ENCODE peak calls at places on chromosomes 1 and 21, in six cellular contexts. F is SK-N-SH, B is HCT116, C is PC-3, W is GM23248, A is MM.1S. V is an unnamed sample. For H3K9me3, the result is how much of the 10 kb centered on the place peaks cover.

GRCh38 chr1:202807926-202808757 is at the start of gene KDM5B:
- DNase-seq in B (peak), F (peak), C (peak), A (peak), W (peak), V (peak)

GRCh38 chr1:45356186-45356585 is 15.9 kb upstream of the MUTYH start:
- DNase-seq in B (no peak), F (no peak), A (no peak), C (peak), W (no peak), V (no peak)

GRCh38 chr1:169240449-169241242 is 127.0 kb downstream of the NME7 start:
- DNase-seq in F (no peak), A (no peak), W (peak), C (peak), B (no peak), V (no peak)

GRCh38 chr1:224116131-224116530 is 2.2 kb downstream of the FBXO28 start:
- DNase-seq in A (peak), C (peak), F (peak), W (peak), B (peak), V (peak)

GRCh38 chr1:165496493-165496892 is 47.3 kb upstream of the LRRC52 start:
- DNase-seq in B (no peak), F (no peak), W (no peak), C (no peak), A (no peak), V (no peak)

GRCh38 chr1:15218287-15219279 is 28.4 kb upstream of the FHAD1 start:
- DNase-seq in W (no peak), F (peak), C (peak), B (peak), A (no peak), V (no peak)

GRCh38 chr1:218743861-218744505 is 398.8 kb downstream of the TGFB2 start:
- DNase-seq in B (no peak), C (peak), A (peak), W (no peak), F (no peak), V (no peak)

GRCh38 chr1:66684353-66684752 is 67.9 kb upstream of the DYNLT5 start:
- DNase-seq in C (no peak), A (peak), F (no peak), B (no peak), W (no peak), V (no peak)

GRCh38 chr1:8111560-8111959 is 85.5 kb upstream of the ERRFI1 start:
- DNase-seq in C (peak), F (no peak), A (no peak), W (no peak), B (no peak), V (no peak)

GRCh38 chr1:204837440-204838084 is 33.1 kb upstream of the NFASC start:
- DNase-seq in A (peak), F (no peak), W (peak), C (peak), B (no peak), V (peak)

GRCh38 chr1:232767381-232768074 is 37.7 kb upstream of the MAP10 start:
- DNase-seq in A (no peak), B (peak), C (peak), F (no peak), W (peak), V (no peak)

GRCh38 chr1:89598450-89599331 is 34.2 kb upstream of the LRRC8C start:
- DNase-seq in B (peak), F (peak), W (peak), A (peak), C (peak), V (peak)

GRCh38 chr21:42019706-42020105 is 9.5 kb upstream of the ZBTB21 start:
- DNase-seq in A (no peak), C (no peak), F (no peak), B (no peak), W (no peak), V (no peak)

GRCh38 chr1:158932171-158932570 is 819 bp downstream of the PYHIN1 start:
- DNase-seq in W (no peak), C (no peak), F (no peak), A (no peak), B (no peak), V (no peak)

GRCh38 chr1:152525080-152525641 is 10.9 kb downstream of the CRCT1 start:
- DNase-seq in W (no peak), B (no peak), A (no peak), F (no peak), C (no peak), V (no peak)

GRCh38 chr1:27395441-27396195 is 3.2 kb downstream of the GPR3 start:
- DNase-seq in B (peak), C (peak), W (peak), A (peak), F (peak), V (peak)

GRCh38 chr1:102952400-102952799 is 155.9 kb downstream of the COL11A1 start:
- DNase-seq in B (no peak), W (no peak), A (no peak), F (no peak), C (no peak), V (no peak)

GRCh38 chr1:162016616-162017015 is 7.1 kb downstream of the OLFML2B start:
- DNase-seq in A (no peak), W (peak), F (no peak), C (peak), B (no peak), V (no peak)

GRCh38 chr1:195738971-195739650 is 869.1 kb downstream of the KCNT2 start:
- DNase-seq in B (no peak), W (peak), A (no peak), C (peak), F (no peak), V (no peak)

GRCh38 chr1:205318231-205318991 is 3.1 kb downstream of the NUAK2 start:
- DNase-seq in C (peak), A (no peak), F (no peak), B (no peak), W (no peak), V (peak)

GRCh38 chr1:17239420-17239819 is 9.5 kb upstream of the PADI3 start:
- DNase-seq in B (peak), F (peak), A (peak), C (peak), W (peak), V (peak)

GRCh38 chr1:39229504-39229903 is 25.0 kb downstream of the MACF1 start:
- DNase-seq in W (no peak), A (no peak), B (no peak), C (no peak), F (no peak), V (no peak)

GRCh38 chr1:21622466-21623315 is 46.5 kb downstream of the RAP1GAP start:
- DNase-seq in B (no peak), A (peak), C (peak), W (peak), F (peak), V (peak)

GRCh38 chr1:173603056-173603591 is at the start of gene SLC9C2:
- DNase-seq in B (no peak), A (peak), W (no peak), F (no peak), C (no peak), V (no peak)

GRCh38 chr1:31371560-31371959 is 1.3 kb downstream of the FABP3 start:
- DNase-seq in B (no peak), A (no peak), C (no peak), W (no peak), F (no peak), V (no peak)

GRCh38 chr1:86866665-86867064 is 47.3 kb downstream of the SELENOF start:
- DNase-seq in B (no peak), C (no peak), F (no peak), A (no peak), W (peak), V (no peak)

GRCh38 chr21:45590246-45590725 is 48.0 kb upstream of the SLC19A1 start:
- DNase-seq in C (peak), F (peak), B (no peak), W (peak), A (peak), V (peak)

GRCh38 chr21:41411449-41412089 is 14.5 kb upstream of the MX1 start:
- DNase-seq in A (no peak), F (no peak), C (peak), B (no peak), W (no peak), V (no peak)

GRCh38 chr1:164504699-164505098 is 54.3 kb upstream of the PBX1 start:
- DNase-seq in B (no peak), C (peak), A (no peak), W (peak), F (no peak), V (no peak)

GRCh38 chr1:160539896-160540858 is 17.1 kb upstream of the SLAMF6 start:
- DNase-seq in C (no peak), A (peak), B (no peak), W (no peak), F (no peak), V (no peak)
- H3K9ac ChIP-seq in C (no peak), A (peak), B (no peak), W (no peak), F (no peak), V (no peak)

GRCh38 chr21:39453571-39454179 is 1.9 kb downstream of the SH3BGR start:
- DNase-seq in A (no peak), W (no peak), B (no peak), F (no peak), C (no peak), V (no peak)

GRCh38 chr21:39452965-39453332 is 1.2 kb downstream of the SH3BGR start:
- DNase-seq in F (no peak), B (no peak), C (no peak), A (no peak), W (no peak), V (peak)

GRCh38 chr21:39452207-39452964 is 616 bp downstream of the SH3BGR start:
- DNase-seq in C (no peak), F (no peak), B (no peak), A (no peak), W (peak), V (no peak)

GRCh38 chr21:39454949-39455668 is 3.3 kb downstream of the SH3BGR start:
- DNase-seq in W (no peak), C (no peak), A (no peak), F (no peak), B (no peak), V (no peak)

DNA sequence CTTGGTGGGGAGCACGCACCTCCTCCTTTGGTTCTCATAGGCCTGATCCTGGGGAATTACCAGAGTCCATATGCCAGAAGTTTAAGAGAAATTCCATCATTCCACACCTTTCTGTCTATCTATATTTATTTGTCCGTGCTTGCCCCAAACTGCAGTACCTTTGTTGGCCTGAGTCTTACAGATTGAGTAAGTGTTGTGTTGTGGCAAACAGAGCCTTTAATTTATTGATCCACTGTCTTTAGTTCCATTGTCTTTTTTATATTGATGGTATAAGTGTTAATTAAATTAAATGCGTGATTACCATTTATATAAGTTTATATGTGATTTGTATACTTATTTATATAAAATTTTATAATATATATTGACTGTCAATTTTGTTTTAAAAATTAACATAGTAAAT is 4.9 kb downstream of the SH3BGR start:
- DNase-seq in F (no peak), B (no peak), W (peak), A (no peak), C (peak), V (peak)
- TF ChIP-seq EZH2phosphoT487 in F (no peak), B (no peak), W (no peak), A (no peak), C (no peak), V (no peak)

DNA sequence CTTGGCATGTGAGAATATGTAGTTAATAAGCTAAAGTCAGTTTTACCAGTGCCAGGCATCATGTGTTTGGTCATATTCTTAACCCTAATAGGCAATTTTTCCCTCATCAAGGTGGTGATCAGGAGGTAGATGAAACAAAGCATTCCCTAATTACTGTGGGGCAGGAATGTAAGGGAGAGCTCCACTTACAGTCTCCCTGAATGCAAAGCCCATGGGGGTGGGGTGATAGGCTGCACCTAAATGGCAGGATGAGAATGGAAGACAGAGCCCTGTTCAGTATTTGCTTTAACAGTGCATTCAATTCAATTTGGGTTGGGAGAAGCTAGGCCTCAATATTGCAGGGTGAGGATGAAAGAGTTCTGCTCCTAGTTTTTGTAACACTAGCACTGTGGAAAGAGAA is 23.4 kb downstream of the ZNF678 start:
- DNase-seq in B (no peak), C (no peak), A (no peak), W (no peak), F (no peak), V (peak)
- H3K9me3 ChIP-seq in B (under half), C (under half), A (under half), W (under half), F (under half), V (under half)

GRCh38 chr1:100387209-100387608 is 34.9 kb downstream of the CDC14A start:
- DNase-seq in C (no peak), W (no peak), F (no peak), B (no peak), A (peak), V (no peak)
- H3K9ac ChIP-seq in C (no peak), W (no peak), F (no peak), B (no peak), A (no peak), V (no peak)

GRCh38 chr1:209550519-209550918 is 33.0 kb upstream of the CAMK1G start:
- DNase-seq in F (no peak), W (no peak), C (no peak), B (no peak), A (no peak), V (no peak)
- TF ChIP-seq EZH2phosphoT487 in F (no peak), W (no peak), C (no peak), B (no peak), A (no peak), V (no peak)

DNA sequence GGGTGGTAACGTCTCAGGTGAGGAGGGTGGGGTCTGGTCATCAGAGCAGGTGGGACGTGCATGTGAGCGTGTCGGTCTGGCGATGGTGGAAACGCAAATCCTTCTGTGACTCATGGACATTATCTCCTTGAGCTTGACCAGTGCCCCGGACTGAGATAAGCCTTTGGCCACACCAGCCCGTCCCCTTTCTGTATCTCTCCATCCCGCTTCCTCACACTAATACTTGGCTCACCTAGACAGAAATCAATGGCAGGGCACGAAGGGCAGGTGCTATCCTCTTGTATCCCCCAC is 7.9 kb upstream of the AQP10 start:
- DNase-seq in W (no peak), A (no peak), F (no peak), B (no peak), C (no peak), V (no peak)
- H3K9me3 ChIP-seq in W (under half), A (under half), F (under half), B (under half), C (under half), V (under half)

DNA sequence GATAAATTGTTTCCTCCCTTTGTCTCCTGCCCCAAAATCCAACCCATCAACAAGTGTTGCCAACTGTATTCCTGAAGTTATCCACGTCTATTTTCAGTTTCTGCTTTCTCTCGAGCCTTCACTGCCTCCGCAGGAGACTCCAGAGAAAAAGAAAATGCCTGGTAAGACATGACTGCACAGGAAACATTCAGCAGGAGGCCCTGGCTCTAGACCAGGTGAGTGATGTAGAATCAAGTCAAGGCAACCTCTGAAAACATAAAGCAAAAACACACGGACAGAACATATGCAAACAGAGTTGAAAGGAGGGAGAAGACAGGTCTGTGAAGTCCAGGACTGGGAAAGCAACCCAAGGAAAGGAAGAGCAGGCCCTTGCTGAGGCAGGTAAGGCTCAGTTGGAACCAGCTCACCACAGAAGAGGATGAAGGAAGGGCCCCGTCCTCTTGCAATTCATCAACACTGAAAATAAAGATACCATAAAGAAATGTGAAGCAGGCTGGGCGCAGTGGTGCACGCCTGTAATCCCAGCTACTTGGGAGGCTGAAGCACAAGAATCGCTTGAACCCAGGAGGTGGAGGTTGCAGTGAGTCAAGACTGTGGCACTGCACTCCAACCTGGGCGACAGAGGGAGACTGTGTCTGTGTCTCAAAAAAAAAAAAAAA is 8.9 kb downstream of the NOL9 start:
- DNase-seq in W (peak), C (peak), A (no peak), F (no peak), B (no peak), V (no peak)
- H3K9ac ChIP-seq in W (peak), C (peak), A (no peak), F (peak), B (no peak), V (no peak)

GRCh38 chr1:246417152-246417812 is 89.8 kb downstream of the SMYD3 start:
- DNase-seq in B (no peak), A (no peak), C (peak), W (peak), F (no peak), V (no peak)
- TF ChIP-seq EZH2phosphoT487 in B (no peak), A (no peak), C (no peak), W (no peak), F (no peak), V (no peak)

GRCh38 chr1:248625166-248625565 is 9.7 kb downstream of the OR2T11 start:
- DNase-seq in B (no peak), W (no peak), F (no peak), C (no peak), A (no peak), V (no peak)
- H3K9me3 ChIP-seq in B (under half), W (under half), F (under half), C (under half), A (under half), V (under half)

V was measured in neural progenitor cell.